ENCODE peak calls at places on chromosomes 13 and 19, in five cellular contexts. One of them, this sample, is unnamed.

GRCh38 chr19:46265217-46265828 is 31.5 kb upstream of the HIF3A start:
- DNase-seq in astrocyte of the spinal cord: peak; percentile 87
- DNase-seq in neural crest cell: peak; percentile 81
- DNase-seq in fibroblast of lung: peak; percentile 82
- DNase-seq in uterus: peak; percentile 74
- DNase-seq in this sample: peak; percentile 57

GRCh38 chr13:110775576-110775975 is 62.1 kb downstream of the ING1 start:
- DNase-seq in astrocyte of the spinal cord: no peak
- DNase-seq in neural crest cell: no peak
- DNase-seq in fibroblast of lung: no peak
- DNase-seq in uterus: no peak
- DNase-seq in this sample: no peak

GRCh38 chr13:44810067-44810840 is 179.0 kb downstream of the NUFIP1 start:
- DNase-seq in fibroblast of lung: no peak
- DNase-seq in neural crest cell: no peak
- DNase-seq in astrocyte of the spinal cord: peak; percentile 35
- DNase-seq in uterus: peak; percentile 26
- DNase-seq in this sample: no peak

GRCh38 chr13:102793583-102794355 is 5.0 kb downstream of the POGLUT2 start:
- DNase-seq in fibroblast of lung: no peak
- DNase-seq in astrocyte of the spinal cord: no peak
- DNase-seq in neural crest cell: no peak
- DNase-seq in uterus: no peak
- DNase-seq in this sample: no peak

GRCh38 chr19:48741222-48741999 is 1.0 kb upstream of the RASIP1 start:
- DNase-seq in neural crest cell: no peak
- DNase-seq in fibroblast of lung: no peak
- DNase-seq in astrocyte of the spinal cord: no peak
- DNase-seq in uterus: peak; percentile 60
- DNase-seq in this sample: no peak

GRCh38 chr19:2115911-2116426 is 19.3 kb downstream of the IZUMO4 start:
- DNase-seq in fibroblast of lung: no peak
- DNase-seq in neural crest cell: no peak
- DNase-seq in uterus: no peak
- DNase-seq in astrocyte of the spinal cord: no peak
- DNase-seq in this sample: no peak

GRCh38 chr13:24116103-24116502 is 44.4 kb upstream of the SPATA13 start:
- DNase-seq in astrocyte of the spinal cord: no peak
- DNase-seq in uterus: no peak
- DNase-seq in neural crest cell: no peak
- DNase-seq in fibroblast of lung: no peak
- DNase-seq in this sample: no peak

GRCh38 chr19:12723383-12723642 is 419 bp downstream of the TNPO2 start:
- DNase-seq in neural crest cell: no peak
- DNase-seq in astrocyte of the spinal cord: peak; percentile 9
- DNase-seq in uterus: no peak
- DNase-seq in fibroblast of lung: peak; percentile 14
- DNase-seq in this sample: no peak

DNA sequence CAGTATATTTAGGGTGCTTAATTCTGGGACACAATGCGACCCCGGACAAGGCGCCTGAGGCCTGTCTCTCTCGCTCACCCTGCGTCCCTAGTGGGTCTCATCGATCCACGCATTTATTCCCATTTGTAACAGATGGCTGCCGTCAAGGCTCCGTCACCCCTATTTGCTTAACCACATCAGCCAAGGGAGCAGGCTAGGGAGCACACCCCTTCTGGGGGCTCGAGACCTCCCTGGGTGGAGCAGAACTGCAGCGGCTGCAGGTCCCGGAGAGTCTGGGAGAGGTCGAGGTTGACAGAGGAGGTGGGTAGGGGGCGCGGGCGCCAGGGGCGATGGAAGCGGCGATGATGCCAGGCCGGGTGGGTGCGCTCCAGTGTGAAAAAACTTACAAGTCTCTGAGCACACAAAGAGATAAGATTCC is 507 bp downstream of the ALG5 start:
- DNase-seq in uterus: peak; percentile 24
- DNase-seq in neural crest cell: peak; percentile 22
- DNase-seq in fibroblast of lung: no peak
- DNase-seq in astrocyte of the spinal cord: no peak
- DNase-seq in this sample: no peak
- TF ChIP-seq CTCF in uterus: no peak
- TF ChIP-seq CTCF in neural crest cell: no peak
- TF ChIP-seq CTCF in fibroblast of lung: no peak
- TF ChIP-seq CTCF in astrocyte of the spinal cord: no peak
- TF ChIP-seq CTCF in this sample: no peak

DNA sequence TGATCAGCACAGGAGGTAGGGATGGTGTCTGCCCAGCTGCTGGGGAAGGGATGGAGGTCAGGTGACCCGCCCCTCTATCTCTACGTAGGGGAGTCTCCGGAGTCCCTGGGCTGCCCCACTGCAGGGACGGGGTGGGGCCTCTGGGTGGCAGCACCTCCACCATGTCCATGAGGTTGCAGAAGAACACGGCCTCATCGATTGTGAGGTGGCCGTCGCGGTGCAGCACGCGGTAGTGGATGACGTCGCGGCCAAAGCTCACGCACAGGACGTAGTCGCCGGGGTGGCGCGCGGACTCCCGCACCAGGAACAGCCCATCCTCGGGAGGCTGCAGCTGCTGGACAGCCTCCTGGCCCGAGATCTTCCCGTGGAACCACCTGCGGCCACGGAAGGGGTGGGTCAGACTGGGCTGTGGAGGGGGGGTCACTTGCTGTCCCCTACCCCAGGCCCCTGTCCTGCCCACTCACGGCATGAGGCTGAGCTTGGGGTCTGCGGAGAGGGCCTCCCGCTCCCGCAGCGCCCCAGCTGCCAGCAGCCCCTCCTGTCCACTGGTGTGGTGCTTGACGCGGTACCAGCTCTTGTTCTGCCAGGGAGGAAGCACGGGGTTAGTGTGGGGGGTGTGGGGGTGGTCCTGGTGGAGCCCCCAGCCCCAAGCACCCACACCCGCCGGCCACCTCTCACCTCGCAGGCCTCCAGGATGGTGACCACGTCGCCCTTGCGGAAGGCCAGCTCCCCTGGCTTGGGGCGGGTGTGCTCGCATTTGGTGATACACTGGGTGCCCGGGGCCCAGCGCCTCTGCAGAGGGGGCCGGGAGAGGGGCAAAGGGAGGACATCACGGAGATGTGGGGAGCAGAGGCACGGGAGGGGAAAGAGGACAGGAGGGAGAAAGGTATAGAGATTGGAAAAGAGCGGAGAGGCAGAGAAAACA is 2.3 kb downstream of the MATK start:
- DNase-seq in uterus: no peak
- DNase-seq in fibroblast of lung: no peak
- DNase-seq in astrocyte of the spinal cord: no peak
- DNase-seq in neural crest cell: no peak
- DNase-seq in this sample: no peak
- TF ChIP-seq CTCF in uterus: no peak
- TF ChIP-seq CTCF in fibroblast of lung: peak; percentile 11
- TF ChIP-seq CTCF in astrocyte of the spinal cord: peak; percentile 15
- TF ChIP-seq CTCF in neural crest cell: peak; percentile 43
- TF ChIP-seq CTCF in this sample: no peak

DNA sequence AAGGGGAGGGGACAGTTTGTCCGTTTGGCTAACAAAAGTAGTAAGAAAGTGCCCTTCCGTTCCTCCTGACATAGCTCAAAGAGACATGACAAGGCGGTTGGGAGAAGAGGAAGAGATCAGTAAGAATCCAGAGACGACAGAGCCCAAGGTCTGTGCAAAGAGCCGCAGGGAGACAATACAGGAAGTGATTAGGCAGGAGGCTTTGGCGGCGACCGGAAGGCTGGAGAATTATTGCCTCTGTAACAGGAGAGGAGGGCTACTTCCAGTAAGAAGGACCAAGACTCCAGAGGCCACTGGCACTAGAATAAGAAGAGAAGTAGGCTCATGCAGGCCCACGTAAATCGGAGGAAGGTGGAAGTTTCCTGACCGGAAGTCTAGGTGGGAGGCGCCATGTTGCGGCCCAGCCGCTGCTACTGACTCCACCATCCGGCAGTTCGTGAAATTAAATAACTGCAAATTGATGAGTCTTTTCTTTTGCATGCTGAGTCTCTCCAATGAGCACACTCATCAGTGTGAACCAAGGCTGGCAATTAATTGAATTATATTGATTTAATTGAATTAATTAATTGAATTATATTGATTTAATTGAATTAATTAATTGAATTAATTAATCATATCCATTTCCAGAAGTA is 9.9 kb downstream of the RFX2 start:
- DNase-seq in neural crest cell: no peak
- DNase-seq in fibroblast of lung: no peak
- DNase-seq in uterus: no peak
- DNase-seq in astrocyte of the spinal cord: no peak
- DNase-seq in this sample: no peak
- TF ChIP-seq CTCF in neural crest cell: no peak
- TF ChIP-seq CTCF in fibroblast of lung: no peak
- TF ChIP-seq CTCF in uterus: no peak
- TF ChIP-seq CTCF in astrocyte of the spinal cord: no peak
- TF ChIP-seq CTCF in this sample: no peak

GRCh38 chr13:39600766-39601165 is 2.2 kb downstream of the LHFPL6 start:
- DNase-seq in fibroblast of lung: no peak
- DNase-seq in neural crest cell: peak; percentile 23
- DNase-seq in astrocyte of the spinal cord: peak; percentile 47
- DNase-seq in uterus: no peak
- DNase-seq in this sample: no peak
- TF ChIP-seq CTCF in fibroblast of lung: peak; percentile 19
- TF ChIP-seq CTCF in neural crest cell: peak; percentile 26
- TF ChIP-seq CTCF in astrocyte of the spinal cord: peak; percentile 48
- TF ChIP-seq CTCF in uterus: no peak
- TF ChIP-seq CTCF in this sample: peak; percentile 18

GRCh38 chr19:33208904-33209843 is 15.0 kb downstream of the LRP3 start:
- DNase-seq in neural crest cell: no peak
- DNase-seq in fibroblast of lung: no peak
- DNase-seq in astrocyte of the spinal cord: no peak
- DNase-seq in uterus: no peak
- DNase-seq in this sample: no peak
- TF ChIP-seq CTCF in neural crest cell: no peak
- TF ChIP-seq CTCF in fibroblast of lung: no peak
- TF ChIP-seq CTCF in astrocyte of the spinal cord: no peak
- TF ChIP-seq CTCF in uterus: no peak
- TF ChIP-seq CTCF in this sample: no peak

GRCh38 chr19:16180611-16181010 is 4.6 kb upstream of the FAM32A start:
- DNase-seq in neural crest cell: no peak
- DNase-seq in uterus: no peak
- DNase-seq in astrocyte of the spinal cord: peak; percentile 58
- DNase-seq in fibroblast of lung: peak; percentile 70
- DNase-seq in this sample: no peak

GRCh38 chr19:16188521-16188920 is 3.3 kb downstream of the FAM32A start:
- DNase-seq in neural crest cell: no peak
- DNase-seq in fibroblast of lung: no peak
- DNase-seq in astrocyte of the spinal cord: no peak
- DNase-seq in uterus: no peak
- DNase-seq in this sample: no peak

GRCh38 chr19:16185925-16186234 is 670 bp downstream of the FAM32A start:
- DNase-seq in neural crest cell: no peak
- DNase-seq in uterus: no peak
- DNase-seq in astrocyte of the spinal cord: no peak
- DNase-seq in fibroblast of lung: no peak
- DNase-seq in this sample: no peak

GRCh38 chr19:16184665-16185122 is 516 bp upstream of the FAM32A start:
- DNase-seq in fibroblast of lung: no peak
- DNase-seq in astrocyte of the spinal cord: no peak
- DNase-seq in uterus: no peak
- DNase-seq in neural crest cell: no peak
- DNase-seq in this sample: no peak

GRCh38 chr19:16185123-16185924 is at the start of gene FAM32A:
- DNase-seq in uterus: peak; percentile 99
- DNase-seq in fibroblast of lung: peak; percentile 99
- DNase-seq in astrocyte of the spinal cord: peak; percentile 99
- DNase-seq in neural crest cell: peak; percentile 95
- DNase-seq in this sample: peak; percentile 98
- TF ChIP-seq CTCF in uterus: peak; percentile 42
- TF ChIP-seq CTCF in fibroblast of lung: peak; percentile 36
- TF ChIP-seq CTCF in astrocyte of the spinal cord: peak; percentile 10
- TF ChIP-seq CTCF in neural crest cell: peak; percentile 61
- TF ChIP-seq CTCF in this sample: no peak

GRCh38 chr13:99157046-99157445 is 43.6 kb upstream of the UBAC2 start:
- DNase-seq in astrocyte of the spinal cord: no peak
- DNase-seq in neural crest cell: no peak
- DNase-seq in fibroblast of lung: no peak
- DNase-seq in uterus: no peak
- DNase-seq in this sample: no peak
- TF ChIP-seq CTCF in astrocyte of the spinal cord: no peak
- TF ChIP-seq CTCF in neural crest cell: no peak
- TF ChIP-seq CTCF in fibroblast of lung: no peak
- TF ChIP-seq CTCF in uterus: no peak
- TF ChIP-seq CTCF in this sample: no peak